ENCODE peak calls at places on chromosomes 1 and 21, in seven cellular contexts. G is HepG2, Q is WTC11, X is HEK293T, Z is GM12878, C is H1, R is K562. A is an unnamed sample.
A peak's percentile ranks its signal among the peaks of the same experiment; 100 is the strongest.

GRCh38 chr1:110258734-110259133 is 48.6 kb downstream of the KCNC4 start:
- DNase-seq in G (no peak), Q (no peak), X (no peak), Z (no peak), C (no peak), R (no peak), A (no peak)

GRCh38 chr1:192066202-192066601 is 92.1 kb upstream of the RGS18 start:
- DNase-seq in G (no peak), Q (no peak), X (no peak), Z (no peak), C (no peak), R (no peak), A (peak; percentile 0)

GRCh38 chr21:27275294-27275927 is 308.5 kb upstream of the ADAMTS5 start:
- DNase-seq in G (no peak), Q (no peak), X (no peak), Z (no peak), C (no peak), R (no peak), A (no peak)

GRCh38 chr1:215114154-215114933 is 31.8 kb downstream of the KCNK2 start:
- DNase-seq in G (no peak), Q (no peak), X (no peak), Z (no peak), C (no peak), R (no peak), A (peak; percentile 82)

GRCh38 chr1:154725841-154726240 is 117.9 kb upstream of the ADAR start:
- DNase-seq in G (no peak), Q (no peak), X (no peak), Z (no peak), C (no peak), R (no peak), A (no peak)

GRCh38 chr1:236159704-236160539 is 17.6 kb downstream of the GPR137B start:
- DNase-seq in G (peak; percentile 36), Q (no peak), X (no peak), Z (peak; percentile 93), C (no peak), R (no peak), A (no peak)

GRCh38 chr1:9890224-9890731 is 19.8 kb downstream of the CTNNBIP1 start:
- DNase-seq in G (no peak), Q (no peak), X (no peak), Z (no peak), C (no peak), R (no peak), A (peak; percentile 87)

GRCh38 chr1:212457740-212458338 is 25.1 kb downstream of the NENF start:
- DNase-seq in G (peak; percentile 23), Q (peak; percentile 85), X (peak; percentile 69), Z (no peak), C (peak; percentile 92), R (peak; percentile 71), A (peak; percentile 48)

GRCh38 chr1:65490231-65491009 is 70.0 kb downstream of the LEPR start:
- DNase-seq in G (no peak), Q (no peak), X (no peak), Z (no peak), C (no peak), R (no peak), A (no peak)

GRCh38 chr1:234022302-234022701 is 117.8 kb downstream of the SLC35F3 start:
- DNase-seq in G (no peak), Q (no peak), X (no peak), Z (no peak), C (no peak), R (no peak), A (no peak)

GRCh38 chr1:150545486-150546032 is 3.6 kb upstream of the ADAMTSL4 start:
- DNase-seq in G (no peak), Q (no peak), X (no peak), Z (no peak), C (no peak), R (peak; percentile 96), A (no peak)

GRCh38 chr1:30286984-30287839 is 436.2 kb downstream of the MATN1 start:
- DNase-seq in G (no peak), Q (no peak), X (no peak), Z (no peak), C (peak; percentile 29), R (no peak), A (no peak)

GRCh38 chr1:182080955-182081582 is 19.6 kb upstream of the ZNF648 start:
- DNase-seq in G (peak; percentile 13), Q (no peak), X (peak; percentile 62), Z (no peak), C (peak; percentile 58), R (peak; percentile 59), A (peak; percentile 29)

GRCh38 chr1:64922336-64922735 is 44.0 kb downstream of the JAK1 start:
- DNase-seq in G (no peak), Q (no peak), X (no peak), Z (no peak), C (no peak), R (no peak), A (no peak)

GRCh38 chr1:194300340-194300739 is 1113.9 kb upstream of the B3GALT2 start:
- DNase-seq in G (no peak), Q (no peak), X (no peak), Z (no peak), C (no peak), R (no peak), A (no peak)

GRCh38 chr1:48229309-48229708 is 6.8 kb downstream of the SLC5A9 start:
- DNase-seq in G (no peak), Q (no peak), X (no peak), Z (no peak), C (no peak), R (no peak), A (no peak)

GRCh38 chr21:38958940-38959685 is 153.4 kb downstream of the ETS2 start:
- DNase-seq in G (peak; percentile 62), Q (no peak), X (no peak), Z (no peak), C (no peak), R (peak; percentile 33), A (no peak)

GRCh38 chr21:16195476-16195875 is 465.7 kb downstream of the USP25 start:
- DNase-seq in G (no peak), Q (no peak), X (no peak), Z (no peak), C (no peak), R (no peak), A (no peak)

GRCh38 chr1:62367005-62367547 is 47.8 kb upstream of the KANK4 start:
- DNase-seq in G (no peak), Q (no peak), X (no peak), Z (no peak), C (no peak), R (no peak), A (no peak)

GRCh38 chr21:15549671-15550070 is 180.1 kb upstream of the USP25 start:
- DNase-seq in G (peak; percentile 1), Q (no peak), X (no peak), Z (no peak), C (no peak), R (no peak), A (no peak)

GRCh38 chr1:54564312-54565112 is 16.5 kb downstream of the ACOT11 start:
- DNase-seq in G (no peak), Q (peak; percentile 57), X (no peak), Z (no peak), C (no peak), R (no peak), A (peak; percentile 79)

GRCh38 chr1:226681652-226682493 is 57.2 kb downstream of the ITPKB start:
- DNase-seq in G (no peak), Q (no peak), X (no peak), Z (no peak), C (no peak), R (no peak), A (no peak)

GRCh38 chr21:46297311-46298082 is 11.4 kb downstream of the YBEY start:
- DNase-seq in G (no peak), Q (peak; percentile 52), X (no peak), Z (no peak), C (peak; percentile 74), R (no peak), A (no peak)

DNA sequence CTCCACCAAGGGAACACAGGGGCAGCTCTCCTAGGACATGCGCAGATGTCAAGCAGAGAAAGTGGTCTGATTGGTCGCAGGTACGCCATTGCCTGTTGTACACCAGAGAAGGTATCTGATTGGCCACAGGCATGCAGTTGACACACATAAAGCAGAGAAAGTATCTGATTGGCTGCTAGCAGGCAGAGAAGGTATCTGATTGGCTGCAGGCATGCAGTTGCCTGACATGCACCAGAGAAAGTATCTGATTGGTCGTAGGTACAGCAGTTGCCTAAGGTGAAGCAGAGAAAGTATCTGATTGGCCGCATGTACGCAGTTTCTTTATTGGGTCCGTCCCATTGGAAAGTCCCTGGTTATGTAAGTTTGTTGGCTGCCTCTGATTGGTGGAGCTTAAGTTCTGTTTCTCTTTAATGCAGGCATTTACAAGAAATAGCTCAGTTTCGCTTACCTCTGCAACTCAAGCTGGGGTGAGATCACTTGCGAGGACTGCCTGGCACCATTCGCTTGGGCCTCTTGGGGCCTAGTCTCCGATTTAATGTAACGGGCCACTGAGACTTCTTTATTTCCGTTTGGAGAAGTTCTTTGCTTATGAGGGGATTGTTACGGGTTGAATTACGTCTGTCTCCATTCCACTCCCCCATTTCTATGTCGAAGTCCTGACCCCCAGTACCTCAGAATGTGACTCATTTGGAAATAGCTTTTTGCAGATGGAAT is 74.2 kb downstream of the SIK1 start:
- DNase-seq in G (no peak), Q (no peak), X (peak; percentile 59), Z (peak; percentile 100), C (no peak), R (peak; percentile 91), A (peak; percentile 56)
- TF ChIP-seq SP1 in G (no peak), Q (no peak), X (no peak), Z (peak; percentile 100), C (peak; percentile 86), R (no peak), A (peak; percentile 40)

GRCh38 chr1:169784102-169784501 is 10.6 kb downstream of the METTL18 start:
- DNase-seq in G (no peak), Q (no peak), X (no peak), Z (no peak), C (no peak), R (no peak), A (no peak)
- TF ChIP-seq SP1 in G (no peak), Q (no peak), X (no peak), Z (no peak), C (no peak), R (no peak), A (no peak)

DNA sequence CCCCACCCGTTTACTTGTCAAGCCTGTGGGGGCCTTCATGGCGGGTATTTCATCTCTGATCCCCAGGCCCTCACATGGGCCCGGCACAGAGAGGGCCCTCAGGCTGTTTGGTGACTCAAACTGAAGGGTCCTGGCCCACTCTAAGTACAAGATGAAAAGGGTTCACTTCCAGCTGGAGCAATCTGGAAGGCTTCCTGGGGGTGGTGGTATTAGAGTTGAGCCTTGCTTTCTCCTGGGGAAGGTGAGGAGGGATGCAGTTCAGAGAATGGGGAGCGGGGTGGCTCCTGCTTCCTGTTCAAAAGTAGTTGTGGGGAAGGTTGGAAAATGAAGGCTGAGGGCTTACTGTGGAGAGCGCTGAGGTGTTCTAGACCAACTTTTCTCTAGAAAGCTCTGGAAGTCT is 47.7 kb downstream of the DHRS3 start:
- DNase-seq in G (no peak), Q (no peak), X (no peak), Z (no peak), C (no peak), R (no peak), A (no peak)
- TF ChIP-seq SP1 in G (no peak), Q (no peak), X (no peak), Z (no peak), C (no peak), R (no peak), A (no peak)

DNA sequence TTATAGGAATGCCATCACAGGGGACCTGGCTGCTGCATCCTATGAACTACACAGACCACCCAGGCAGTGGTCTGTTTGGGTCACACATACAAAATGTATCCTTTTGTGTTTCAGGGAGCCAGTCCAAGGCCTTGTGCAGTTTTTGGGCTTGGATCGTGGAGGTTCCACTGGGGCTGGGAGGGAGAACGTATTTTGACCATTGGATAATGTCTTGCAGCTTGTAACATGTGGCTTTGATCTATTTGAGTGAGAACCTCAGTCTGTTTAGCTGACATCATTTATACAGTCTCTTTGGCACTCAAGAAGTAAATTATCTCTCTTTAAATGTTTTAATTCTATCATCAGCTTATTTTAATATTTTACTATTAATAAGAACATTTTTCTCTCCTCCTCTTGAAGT is 147.3 kb downstream of the DUSP10 start:
- DNase-seq in G (no peak), Q (no peak), X (no peak), Z (no peak), C (no peak), R (no peak), A (no peak)
- TF ChIP-seq SP1 in G (no peak), Q (no peak), X (no peak), Z (no peak), C (no peak), R (no peak), A (no peak)

A was measured in HCT116.